ENCODE peak calls at places on chromosomes 5 and 9, in five cellular contexts. J is MM.1S, Z is foreskin fibroblast, I is LoVo, Y is Caki2. V is an unnamed sample.

GRCh38 chr5:130155395-130155794 is 251.1 kb downstream of the CHSY3 start:
- DNase-seq in J (no peak), Z (no peak), I (no peak), Y (no peak), V (no peak)

GRCh38 chr5:149466457-149466972 is 84.7 kb downstream of the CSNK1A1 start:
- DNase-seq in J (no peak), Z (no peak), I (peak; percentile 55), Y (peak; percentile 38), V (peak; percentile 43)

GRCh38 chr5:67003906-67004729 is 192.5 kb downstream of the CD180 start:
- DNase-seq in J (peak; percentile 89), Z (peak; percentile 91), I (peak; percentile 91), Y (no peak), V (peak; percentile 93)

GRCh38 chr9:93143830-93144530 is 9.9 kb upstream of the NINJ1 start:
- DNase-seq in J (peak; percentile 47), Z (no peak), I (no peak), Y (no peak), V (no peak)

GRCh38 chr9:126327016-126327749 is 554 bp downstream of the MVB12B start:
- DNase-seq in J (peak; percentile 15), Z (no peak), I (no peak), Y (peak; percentile 37), V (peak; percentile 14)

GRCh38 chr5:43606351-43606750 is 3.4 kb downstream of the NNT start:
- DNase-seq in J (no peak), Z (no peak), I (no peak), Y (no peak), V (no peak)

GRCh38 chr9:93094294-93095204 is 1.5 kb upstream of the CARD19 start:
- DNase-seq in J (peak; percentile 36), Z (no peak), I (no peak), Y (no peak), V (no peak)

GRCh38 chr5:55037046-55037771 is 13.2 kb downstream of the GZMK start:
- DNase-seq in J (no peak), Z (no peak), I (no peak), Y (no peak), V (no peak)

GRCh38 chr5:32734822-32735378 is 23.8 kb downstream of the NPR3 start:
- DNase-seq in J (no peak), Z (no peak), I (no peak), Y (no peak), V (no peak)

GRCh38 chr5:40904205-40904993 is 4.9 kb upstream of the C7 start:
- DNase-seq in J (peak; percentile 69), Z (peak; percentile 24), I (peak; percentile 52), Y (peak; percentile 73), V (peak; percentile 75)

GRCh38 chr9:4750021-4750673 is 9.1 kb upstream of the AK3 start:
- DNase-seq in J (peak; percentile 56), Z (no peak), I (peak; percentile 30), Y (no peak), V (no peak)

GRCh38 chr9:120770923-120771322 is 22.3 kb downstream of the FBXW2 start:
- DNase-seq in J (no peak), Z (no peak), I (no peak), Y (no peak), V (no peak)

GRCh38 chr5:72951850-72952468 is 3.9 kb upstream of the FCHO2 start:
- DNase-seq in J (no peak), Z (peak; percentile 78), I (peak; percentile 70), Y (peak; percentile 71), V (peak; percentile 32)

GRCh38 chr5:88085462-88085861 is 183.2 kb downstream of the TMEM161B start:
- DNase-seq in J (no peak), Z (no peak), I (no peak), Y (no peak), V (no peak)

GRCh38 chr9:105503873-105504272 is 54.1 kb upstream of the FKTN start:
- DNase-seq in J (peak; percentile 65), Z (no peak), I (no peak), Y (peak; percentile 18), V (no peak)

GRCh38 chr5:112125910-112126309 is 293.2 kb downstream of the EPB41L4A start:
- DNase-seq in J (no peak), Z (peak; percentile 45), I (no peak), Y (no peak), V (no peak)

GRCh38 chr5:166111021-166111420 is 2180.4 kb upstream of the WWC1 start:
- DNase-seq in J (no peak), Z (no peak), I (no peak), Y (no peak), V (no peak)

GRCh38 chr9:112115955-112116354 is 59.1 kb downstream of the SUSD1 start:
- DNase-seq in J (peak; percentile 45), Z (no peak), I (no peak), Y (no peak), V (no peak)

GRCh38 chr9:109315889-109316640 is 4.8 kb downstream of the EPB41L4B start:
- DNase-seq in J (no peak), Z (no peak), I (peak; percentile 91), Y (peak; percentile 94), V (peak; percentile 70)

GRCh38 chr5:132591140-132591539 is 34.4 kb downstream of the RAD50 start:
- DNase-seq in J (no peak), Z (peak; percentile 6), I (no peak), Y (no peak), V (no peak)

GRCh38 chr5:113433071-113433470 is 1.7 kb downstream of the TSSK1B start:
- DNase-seq in J (no peak), Z (no peak), I (no peak), Y (no peak), V (no peak)

GRCh38 chr9:124295097-124295794 is 37.5 kb downstream of the NEK6 start:
- DNase-seq in J (no peak), Z (no peak), I (no peak), Y (no peak), V (no peak)

GRCh38 chr5:34531736-34532135 is 124.4 kb upstream of the RAI14 start:
- DNase-seq in J (no peak), Z (no peak), I (no peak), Y (no peak), V (no peak)

GRCh38 chr9:121450241-121450640 is 49.4 kb downstream of the GGTA1 start:
- DNase-seq in J (no peak), Z (no peak), I (no peak), Y (no peak), V (no peak)

V was measured in Calu3.